ENCODE peak calls at places on chromosomes 7 and 10, in ten cellular contexts. One of them, this sample, is unnamed.

GRCh38 chr7:93823621-93824020 is 66.9 kb downstream of the TFPI2 start:
- DNase-seq in lower lobe of right lung: no peak
- DNase-seq in pancreas: no peak
- DNase-seq in WTC11: no peak
- DNase-seq in bronchial epithelial cell: no peak
- DNase-seq in brain microvascular endothelial cell: no peak
- DNase-seq in GM06990: no peak
- DNase-seq in tibial nerve: no peak
- DNase-seq in RWPE1: no peak
- DNase-seq in neural progenitor cell: no peak
- DNase-seq in this sample: no peak

GRCh38 chr10:30583778-30584415 is 45.7 kb downstream of the LYZL2 start:
- DNase-seq in GM06990: peak
- DNase-seq in WTC11: no peak
- DNase-seq in RWPE1: peak
- DNase-seq in neural progenitor cell: no peak
- DNase-seq in brain microvascular endothelial cell: peak
- DNase-seq in bronchial epithelial cell: peak
- DNase-seq in lower lobe of right lung: peak
- DNase-seq in pancreas: peak
- DNase-seq in tibial nerve: peak
- DNase-seq in this sample: no peak

GRCh38 chr10:51915031-51915542 is 215.7 kb upstream of the CSTF2T start:
- DNase-seq in GM06990: no peak
- DNase-seq in RWPE1: no peak
- DNase-seq in neural progenitor cell: no peak
- DNase-seq in lower lobe of right lung: no peak
- DNase-seq in tibial nerve: no peak
- DNase-seq in pancreas: no peak
- DNase-seq in bronchial epithelial cell: no peak
- DNase-seq in WTC11: no peak
- DNase-seq in brain microvascular endothelial cell: no peak
- DNase-seq in this sample: no peak

GRCh38 chr7:99944508-99945070 is 15.2 kb upstream of the GJC3 start:
- DNase-seq in brain microvascular endothelial cell: no peak
- DNase-seq in pancreas: no peak
- DNase-seq in lower lobe of right lung: no peak
- DNase-seq in RWPE1: no peak
- DNase-seq in neural progenitor cell: no peak
- DNase-seq in bronchial epithelial cell: no peak
- DNase-seq in WTC11: peak
- DNase-seq in tibial nerve: no peak
- DNase-seq in GM06990: no peak
- DNase-seq in this sample: no peak

GRCh38 chr10:115856580-115856979 is 416.4 kb downstream of the GFRA1 start:
- DNase-seq in tibial nerve: no peak
- DNase-seq in neural progenitor cell: peak
- DNase-seq in RWPE1: peak
- DNase-seq in GM06990: no peak
- DNase-seq in pancreas: no peak
- DNase-seq in WTC11: peak
- DNase-seq in brain microvascular endothelial cell: no peak
- DNase-seq in bronchial epithelial cell: peak
- DNase-seq in lower lobe of right lung: no peak
- DNase-seq in this sample: no peak

GRCh38 chr7:41316410-41316809 is 386.5 kb downstream of the INHBA start:
- DNase-seq in bronchial epithelial cell: no peak
- DNase-seq in RWPE1: no peak
- DNase-seq in lower lobe of right lung: no peak
- DNase-seq in brain microvascular endothelial cell: peak
- DNase-seq in neural progenitor cell: no peak
- DNase-seq in WTC11: no peak
- DNase-seq in GM06990: no peak
- DNase-seq in pancreas: no peak
- DNase-seq in tibial nerve: no peak
- DNase-seq in this sample: no peak

GRCh38 chr7:98681496-98681895 is 64.4 kb downstream of the NPTX2 start:
- DNase-seq in tibial nerve: no peak
- DNase-seq in neural progenitor cell: no peak
- DNase-seq in WTC11: no peak
- DNase-seq in lower lobe of right lung: no peak
- DNase-seq in brain microvascular endothelial cell: no peak
- DNase-seq in pancreas: no peak
- DNase-seq in bronchial epithelial cell: no peak
- DNase-seq in RWPE1: no peak
- DNase-seq in GM06990: no peak
- DNase-seq in this sample: no peak

GRCh38 chr10:86899670-86900276 is 57.6 kb downstream of the MMRN2 start:
- DNase-seq in GM06990: peak
- DNase-seq in WTC11: peak
- DNase-seq in RWPE1: peak
- DNase-seq in neural progenitor cell: peak
- DNase-seq in bronchial epithelial cell: peak
- DNase-seq in pancreas: no peak
- DNase-seq in tibial nerve: peak
- DNase-seq in lower lobe of right lung: no peak
- DNase-seq in brain microvascular endothelial cell: peak
- DNase-seq in this sample: peak

GRCh38 chr7:22090107-22090506 is 144.4 kb upstream of the CDCA7L start:
- DNase-seq in pancreas: no peak
- DNase-seq in lower lobe of right lung: no peak
- DNase-seq in tibial nerve: no peak
- DNase-seq in GM06990: no peak
- DNase-seq in brain microvascular endothelial cell: no peak
- DNase-seq in WTC11: no peak
- DNase-seq in bronchial epithelial cell: no peak
- DNase-seq in neural progenitor cell: no peak
- DNase-seq in RWPE1: no peak
- DNase-seq in this sample: no peak

GRCh38 chr7:22093936-22094335 is 148.2 kb upstream of the CDCA7L start:
- DNase-seq in neural progenitor cell: no peak
- DNase-seq in bronchial epithelial cell: no peak
- DNase-seq in WTC11: no peak
- DNase-seq in GM06990: no peak
- DNase-seq in RWPE1: no peak
- DNase-seq in tibial nerve: no peak
- DNase-seq in lower lobe of right lung: no peak
- DNase-seq in pancreas: no peak
- DNase-seq in brain microvascular endothelial cell: no peak
- DNase-seq in this sample: no peak

GRCh38 chr7:22090512-22090911 is 144.8 kb upstream of the CDCA7L start:
- DNase-seq in neural progenitor cell: no peak
- DNase-seq in bronchial epithelial cell: no peak
- DNase-seq in WTC11: no peak
- DNase-seq in GM06990: no peak
- DNase-seq in lower lobe of right lung: no peak
- DNase-seq in tibial nerve: no peak
- DNase-seq in RWPE1: no peak
- DNase-seq in pancreas: no peak
- DNase-seq in brain microvascular endothelial cell: no peak
- DNase-seq in this sample: no peak

GRCh38 chr7:22093003-22093402 is 147.3 kb upstream of the CDCA7L start:
- DNase-seq in WTC11: no peak
- DNase-seq in GM06990: no peak
- DNase-seq in pancreas: no peak
- DNase-seq in lower lobe of right lung: no peak
- DNase-seq in RWPE1: no peak
- DNase-seq in neural progenitor cell: no peak
- DNase-seq in bronchial epithelial cell: no peak
- DNase-seq in tibial nerve: no peak
- DNase-seq in brain microvascular endothelial cell: peak
- DNase-seq in this sample: no peak

GRCh38 chr7:22094413-22095304 is 149.0 kb upstream of the CDCA7L start:
- DNase-seq in neural progenitor cell: no peak
- DNase-seq in lower lobe of right lung: no peak
- DNase-seq in RWPE1: no peak
- DNase-seq in tibial nerve: no peak
- DNase-seq in pancreas: no peak
- DNase-seq in brain microvascular endothelial cell: no peak
- DNase-seq in GM06990: no peak
- DNase-seq in bronchial epithelial cell: no peak
- DNase-seq in WTC11: no peak
- DNase-seq in this sample: no peak
- TF ChIP-seq CTCF in neural progenitor cell: peak
- TF ChIP-seq CTCF in lower lobe of right lung: no peak
- TF ChIP-seq CTCF in RWPE1: no peak
- TF ChIP-seq CTCF in tibial nerve: no peak
- TF ChIP-seq CTCF in pancreas: no peak
- TF ChIP-seq CTCF in brain microvascular endothelial cell: peak
- TF ChIP-seq CTCF in GM06990: peak
- TF ChIP-seq CTCF in bronchial epithelial cell: peak
- TF ChIP-seq CTCF in WTC11: no peak
- TF ChIP-seq CTCF in this sample: no peak

GRCh38 chr10:3531670-3532069 is 253.3 kb downstream of the KLF6 start:
- DNase-seq in tibial nerve: no peak
- DNase-seq in neural progenitor cell: no peak
- DNase-seq in pancreas: no peak
- DNase-seq in RWPE1: no peak
- DNase-seq in GM06990: no peak
- DNase-seq in lower lobe of right lung: no peak
- DNase-seq in brain microvascular endothelial cell: no peak
- DNase-seq in bronchial epithelial cell: no peak
- DNase-seq in WTC11: no peak
- DNase-seq in this sample: no peak
- TF ChIP-seq CTCF in tibial nerve: no peak
- TF ChIP-seq CTCF in neural progenitor cell: no peak
- TF ChIP-seq CTCF in pancreas: no peak
- TF ChIP-seq CTCF in RWPE1: no peak
- TF ChIP-seq CTCF in GM06990: no peak
- TF ChIP-seq CTCF in lower lobe of right lung: no peak
- TF ChIP-seq CTCF in brain microvascular endothelial cell: no peak
- TF ChIP-seq CTCF in bronchial epithelial cell: no peak
- TF ChIP-seq CTCF in WTC11: no peak
- TF ChIP-seq CTCF in this sample: no peak

GRCh38 chr7:111540199-111540815 is 22.0 kb downstream of the IMMP2L start:
- DNase-seq in tibial nerve: no peak
- DNase-seq in pancreas: no peak
- DNase-seq in GM06990: no peak
- DNase-seq in bronchial epithelial cell: no peak
- DNase-seq in neural progenitor cell: no peak
- DNase-seq in RWPE1: no peak
- DNase-seq in brain microvascular endothelial cell: no peak
- DNase-seq in lower lobe of right lung: no peak
- DNase-seq in WTC11: no peak
- DNase-seq in this sample: no peak

GRCh38 chr7:111535142-111535541 is 27.1 kb downstream of the IMMP2L start:
- DNase-seq in pancreas: no peak
- DNase-seq in neural progenitor cell: no peak
- DNase-seq in tibial nerve: no peak
- DNase-seq in RWPE1: no peak
- DNase-seq in brain microvascular endothelial cell: no peak
- DNase-seq in bronchial epithelial cell: no peak
- DNase-seq in WTC11: no peak
- DNase-seq in lower lobe of right lung: no peak
- DNase-seq in GM06990: no peak
- DNase-seq in this sample: no peak

GRCh38 chr7:111537134-111537533 is 25.2 kb downstream of the IMMP2L start:
- DNase-seq in RWPE1: no peak
- DNase-seq in neural progenitor cell: no peak
- DNase-seq in lower lobe of right lung: no peak
- DNase-seq in GM06990: no peak
- DNase-seq in pancreas: no peak
- DNase-seq in tibial nerve: no peak
- DNase-seq in brain microvascular endothelial cell: no peak
- DNase-seq in WTC11: no peak
- DNase-seq in bronchial epithelial cell: no peak
- DNase-seq in this sample: no peak

DNA sequence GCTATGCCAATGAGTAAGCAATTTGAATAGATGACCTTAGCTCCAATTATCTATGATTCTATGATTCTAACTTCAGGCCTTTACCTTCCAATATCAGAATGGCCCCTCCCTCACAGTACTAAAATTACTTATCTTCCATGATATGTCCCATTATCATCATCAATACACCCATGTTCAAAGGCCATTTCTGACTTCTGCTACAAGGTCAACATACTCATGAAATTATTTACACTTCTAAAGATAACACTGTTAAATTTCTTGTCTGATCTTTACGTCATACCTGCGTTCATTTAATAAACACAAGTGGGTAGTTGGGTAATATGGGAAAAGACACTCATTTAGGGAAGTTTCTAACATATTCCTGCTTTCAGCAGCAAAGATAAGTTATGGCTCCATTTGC is 21.2 kb downstream of the IMMP2L start:
- DNase-seq in bronchial epithelial cell: no peak
- DNase-seq in brain microvascular endothelial cell: no peak
- DNase-seq in RWPE1: no peak
- DNase-seq in pancreas: no peak
- DNase-seq in lower lobe of right lung: no peak
- DNase-seq in WTC11: no peak
- DNase-seq in tibial nerve: no peak
- DNase-seq in GM06990: no peak
- DNase-seq in neural progenitor cell: no peak
- DNase-seq in this sample: no peak
- TF ChIP-seq CTCF in bronchial epithelial cell: no peak
- TF ChIP-seq CTCF in brain microvascular endothelial cell: no peak
- TF ChIP-seq CTCF in RWPE1: no peak
- TF ChIP-seq CTCF in pancreas: no peak
- TF ChIP-seq CTCF in lower lobe of right lung: no peak
- TF ChIP-seq CTCF in WTC11: no peak
- TF ChIP-seq CTCF in tibial nerve: no peak
- TF ChIP-seq CTCF in GM06990: no peak
- TF ChIP-seq CTCF in neural progenitor cell: no peak
- TF ChIP-seq CTCF in this sample: no peak

GRCh38 chr10:80660736-80661135 is 123.0 kb downstream of the SH2D4B start:
- DNase-seq in brain microvascular endothelial cell: no peak
- DNase-seq in RWPE1: no peak
- DNase-seq in pancreas: no peak
- DNase-seq in neural progenitor cell: no peak
- DNase-seq in lower lobe of right lung: no peak
- DNase-seq in tibial nerve: peak
- DNase-seq in bronchial epithelial cell: no peak
- DNase-seq in GM06990: no peak
- DNase-seq in WTC11: no peak
- DNase-seq in this sample: no peak

GRCh38 chr10:80660266-80660665 is 122.6 kb downstream of the SH2D4B start:
- DNase-seq in brain microvascular endothelial cell: no peak
- DNase-seq in pancreas: no peak
- DNase-seq in bronchial epithelial cell: no peak
- DNase-seq in neural progenitor cell: no peak
- DNase-seq in RWPE1: no peak
- DNase-seq in tibial nerve: no peak
- DNase-seq in lower lobe of right lung: no peak
- DNase-seq in GM06990: no peak
- DNase-seq in WTC11: no peak
- DNase-seq in this sample: no peak

GRCh38 chr10:80664071-80664680 is 126.5 kb downstream of the SH2D4B start:
- DNase-seq in RWPE1: peak
- DNase-seq in lower lobe of right lung: peak
- DNase-seq in brain microvascular endothelial cell: peak
- DNase-seq in WTC11: peak
- DNase-seq in pancreas: peak
- DNase-seq in neural progenitor cell: peak
- DNase-seq in GM06990: peak
- DNase-seq in tibial nerve: peak
- DNase-seq in bronchial epithelial cell: peak
- DNase-seq in this sample: peak

GRCh38 chr10:80661526-80661925 is 123.8 kb downstream of the SH2D4B start:
- DNase-seq in bronchial epithelial cell: no peak
- DNase-seq in neural progenitor cell: no peak
- DNase-seq in GM06990: no peak
- DNase-seq in brain microvascular endothelial cell: no peak
- DNase-seq in tibial nerve: no peak
- DNase-seq in lower lobe of right lung: no peak
- DNase-seq in WTC11: no peak
- DNase-seq in pancreas: no peak
- DNase-seq in RWPE1: no peak
- DNase-seq in this sample: no peak

DNA sequence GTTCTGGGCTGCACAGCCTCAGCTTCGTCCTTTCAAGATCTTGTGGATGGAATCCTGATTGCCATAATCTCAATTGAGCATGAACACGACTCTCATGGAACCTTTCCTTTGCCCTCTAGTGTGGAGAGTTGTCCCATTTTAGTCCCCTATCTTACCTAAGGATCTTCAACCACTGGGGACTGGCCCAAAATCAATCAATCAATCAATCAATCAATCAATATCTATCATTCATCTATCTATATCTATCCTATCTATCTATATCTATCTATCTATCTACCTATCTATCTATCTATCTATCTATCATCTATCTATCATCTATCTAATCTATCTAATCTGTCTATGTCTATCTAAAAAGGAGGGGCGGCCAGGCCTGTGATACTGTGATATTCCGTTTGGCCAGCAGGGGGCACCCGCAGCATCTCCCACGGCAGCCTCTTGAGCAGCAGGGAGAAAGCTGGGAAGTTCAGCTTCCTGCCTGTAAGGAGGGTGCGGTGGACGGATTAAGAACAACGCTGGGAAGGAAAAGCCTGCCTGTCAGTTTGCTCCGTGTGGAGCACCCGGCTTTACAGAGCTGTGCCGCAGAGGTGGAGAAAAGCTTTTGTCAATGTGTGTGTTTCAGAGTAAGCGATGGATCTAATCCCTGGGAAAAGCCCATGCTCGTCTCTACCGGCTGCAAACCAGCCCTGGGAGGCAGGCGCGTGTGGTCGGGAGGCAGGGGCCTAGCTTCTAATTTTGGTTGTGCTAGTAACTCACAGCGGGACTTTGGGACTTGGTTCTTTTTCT is 124.9 kb downstream of the SH2D4B start:
- DNase-seq in RWPE1: peak
- DNase-seq in brain microvascular endothelial cell: peak
- DNase-seq in GM06990: peak
- DNase-seq in pancreas: peak
- DNase-seq in lower lobe of right lung: peak
- DNase-seq in WTC11: peak
- DNase-seq in neural progenitor cell: peak
- DNase-seq in bronchial epithelial cell: peak
- DNase-seq in tibial nerve: peak
- DNase-seq in this sample: peak
- TF ChIP-seq CTCF in RWPE1: peak
- TF ChIP-seq CTCF in brain microvascular endothelial cell: peak
- TF ChIP-seq CTCF in GM06990: peak
- TF ChIP-seq CTCF in pancreas: peak
- TF ChIP-seq CTCF in lower lobe of right lung: peak
- TF ChIP-seq CTCF in WTC11: peak
- TF ChIP-seq CTCF in neural progenitor cell: peak
- TF ChIP-seq CTCF in bronchial epithelial cell: peak
- TF ChIP-seq CTCF in tibial nerve: peak
- TF ChIP-seq CTCF in this sample: peak

This sample was measured in neural crest cell.